ENCODE peak calls at places on chromosomes 1 and 21, in nine cellular contexts. M, B, H, V, T, N, Q, U and Y are unnamed samples. For H3K4me1, the result is how much of the 10 kb centered on the place peaks cover.

GRCh38 chr1:57307382-57307781 is 116.5 kb downstream of the DAB1 start:
- DNase-seq in M (no peak), B (no peak), H (no peak), V (peak), T (peak), N (no peak), Q (no peak), U (no peak), Y (no peak)

GRCh38 chr21:27047331-27048314 is 80.7 kb upstream of the ADAMTS5 start:
- DNase-seq in M (no peak), B (no peak), H (no peak), V (no peak), T (no peak), N (no peak), Q (no peak), U (no peak), Y (peak)

GRCh38 chr1:228770779-228771223 is 35.5 kb downstream of the RHOU start:
- DNase-seq in M (no peak), B (no peak), H (no peak), V (no peak), T (no peak), N (no peak), Q (no peak), U (no peak), Y (no peak)

GRCh38 chr1:29123871-29124365 is at the start of gene TMEM200B:
- DNase-seq in M (no peak), B (peak), H (no peak), V (no peak), T (peak), N (no peak), Q (peak), U (no peak), Y (no peak)

GRCh38 chr1:22749919-22750670 is 39.5 kb downstream of the EPHB2 start:
- DNase-seq in M (no peak), B (peak), H (peak), V (no peak), T (no peak), N (peak), Q (peak), U (peak), Y (peak)

GRCh38 chr21:46124926-46125845 is 27.3 kb downstream of the COL6A2 start:
- DNase-seq in M (peak), B (no peak), H (no peak), V (peak), T (peak), N (no peak), Q (no peak), U (peak), Y (no peak)

GRCh38 chr21:38965910-38966504 is 160.3 kb downstream of the ETS2 start:
- DNase-seq in M (no peak), B (peak), H (peak), V (peak), T (no peak), N (no peak), Q (no peak), U (peak), Y (peak)

GRCh38 chr1:188154196-188154595 is 1325.4 kb downstream of the PLA2G4A start:
- DNase-seq in M (no peak), B (no peak), H (no peak), V (no peak), T (no peak), N (no peak), Q (no peak), U (no peak), Y (no peak)

GRCh38 chr1:212667223-212668139 is 32.2 kb downstream of the BATF3 start:
- DNase-seq in M (no peak), B (peak), H (peak), V (peak), T (peak), N (peak), Q (no peak), U (no peak), Y (no peak)

GRCh38 chr1:3541465-3541864 is 69.8 kb downstream of the MEGF6 start:
- DNase-seq in M (no peak), B (no peak), H (no peak), V (no peak), T (no peak), N (no peak), Q (no peak), U (no peak), Y (no peak)

GRCh38 chr21:35377505-35378090 is 328.5 kb upstream of the RUNX1 start:
- DNase-seq in M (no peak), B (no peak), H (no peak), V (no peak), T (no peak), N (no peak), Q (no peak), U (no peak), Y (no peak)

GRCh38 chr1:155910621-155911121 is 478 bp downstream of the RIT1 start:
- DNase-seq in M (no peak), B (peak), H (no peak), V (peak), T (no peak), N (no peak), Q (peak), U (peak), Y (peak)

GRCh38 chr1:210144736-210145135 is 87.9 kb upstream of the SERTAD4 start:
- DNase-seq in M (no peak), B (no peak), H (no peak), V (no peak), T (no peak), N (no peak), Q (no peak), U (no peak), Y (no peak)

GRCh38 chr1:169745015-169745861 is 11.4 kb upstream of the SELE start:
- DNase-seq in M (no peak), B (no peak), H (no peak), V (no peak), T (peak), N (no peak), Q (no peak), U (no peak), Y (no peak)

GRCh38 chr1:169753549-169753948 is 19.7 kb upstream of the SELE start:
- DNase-seq in M (no peak), B (no peak), H (no peak), V (no peak), T (no peak), N (no peak), Q (no peak), U (no peak), Y (no peak)

GRCh38 chr1:169750041-169750440 is 16.2 kb upstream of the SELE start:
- DNase-seq in M (no peak), B (no peak), H (no peak), V (no peak), T (no peak), N (no peak), Q (no peak), U (no peak), Y (no peak)
- TF ChIP-seq CTCF in M (no peak), B (no peak), H (no peak), V (no peak), T (no peak), N (no peak), Q (no peak), U (no peak), Y (no peak)

GRCh38 chr1:935751-936231 is 12.1 kb downstream of the SAMD11 start:
- DNase-seq in M (no peak), B (no peak), H (no peak), V (peak), T (peak), N (no peak), Q (peak), U (no peak), Y (peak)
- H3K4me1 ChIP-seq in M (under half), B (under half), H (under half), V (under half), T (under half), N (under half), Q (under half), U (under half), Y (under half)

GRCh38 chr1:6582370-6582769 is 2.6 kb downstream of the ZBTB48 start:
- DNase-seq in M (no peak), B (peak), H (no peak), V (no peak), T (no peak), N (no peak), Q (no peak), U (peak), Y (no peak)

GRCh38 chr1:6579374-6580118 is at the start of gene ZBTB48:
- DNase-seq in M (peak), B (peak), H (peak), V (peak), T (peak), N (peak), Q (peak), U (peak), Y (peak)

GRCh38 chr1:6580119-6580587 is 359 bp downstream of the ZBTB48 start:
- DNase-seq in M (no peak), B (no peak), H (no peak), V (no peak), T (no peak), N (no peak), Q (no peak), U (no peak), Y (no peak)

GRCh38 chr1:6581561-6582305 is 1.9 kb downstream of the ZBTB48 start:
- DNase-seq in M (no peak), B (no peak), H (peak), V (no peak), T (no peak), N (no peak), Q (no peak), U (no peak), Y (no peak)

DNA sequence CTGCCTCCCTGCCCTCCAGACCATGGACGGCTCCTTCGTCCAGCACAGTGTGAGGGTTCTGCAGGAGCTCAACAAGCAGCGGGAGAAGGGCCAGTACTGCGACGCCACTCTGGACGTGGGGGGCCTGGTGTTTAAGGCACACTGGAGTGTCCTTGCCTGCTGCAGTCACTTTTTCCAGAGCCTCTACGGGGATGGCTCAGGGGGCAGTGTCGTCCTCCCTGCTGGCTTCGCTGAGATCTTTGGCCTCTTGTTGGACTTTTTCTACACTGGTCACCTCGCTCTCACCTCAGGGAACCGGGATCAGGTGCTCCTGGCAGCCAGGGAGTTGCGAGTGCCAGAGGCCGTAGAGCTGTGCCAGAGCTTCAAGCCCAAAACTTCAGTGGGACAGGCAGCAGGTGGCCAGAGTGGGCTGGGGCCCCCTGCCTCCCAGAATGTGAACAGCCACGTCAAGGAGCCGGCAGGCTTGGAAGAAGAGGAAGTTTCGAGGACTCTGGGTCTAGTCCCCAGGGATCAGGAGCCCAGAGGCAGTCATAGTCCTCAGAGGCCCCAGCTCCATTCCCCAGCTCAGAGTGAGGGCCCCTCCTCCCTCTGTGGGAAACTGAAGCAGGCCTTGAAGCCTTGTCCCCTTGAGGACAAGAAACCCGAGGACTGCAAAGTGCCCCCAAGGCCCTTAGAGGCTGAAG is 935 bp downstream of the ZBTB48 start:
- DNase-seq in M (no peak), B (no peak), H (no peak), V (no peak), T (no peak), N (no peak), Q (no peak), U (peak), Y (peak)
- TF ChIP-seq CTCF in M (peak), B (no peak), H (no peak), V (peak), T (no peak), N (no peak), Q (no peak), U (peak), Y (no peak)

GRCh38 chr1:52867060-52867845 is 24.7 kb downstream of the ZYG11A start:
- DNase-seq in M (no peak), B (peak), H (no peak), V (no peak), T (no peak), N (no peak), Q (no peak), U (no peak), Y (no peak)
- H3K4me1 ChIP-seq in M (under half), B (under half), H (under half), V (under half), T (under half), N (under half), Q (under half), U (under half), Y (under half)

DNA sequence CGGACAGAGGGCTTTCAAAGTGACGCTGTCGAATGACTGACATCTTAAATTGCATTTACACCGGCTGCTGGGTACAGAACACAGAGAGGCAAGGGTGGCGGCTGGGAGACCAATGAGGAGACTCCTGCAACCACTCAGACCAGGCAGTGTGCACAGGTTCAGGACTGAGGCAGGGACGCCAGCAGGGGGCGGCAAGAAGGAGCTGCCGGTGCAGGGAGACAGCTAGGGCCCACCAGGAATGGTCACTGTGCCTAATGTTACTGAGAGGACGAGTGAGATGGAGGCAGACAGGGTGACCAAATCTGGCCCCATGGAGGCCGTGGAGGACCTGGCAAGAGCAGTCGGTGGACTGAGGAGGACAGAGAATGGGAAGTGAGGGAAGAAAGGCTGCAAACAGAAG is 23.5 kb downstream of the GLIS1 start:
- DNase-seq in M (no peak), B (peak), H (no peak), V (peak), T (no peak), N (no peak), Q (peak), U (no peak), Y (peak)
- TF ChIP-seq CTCF in M (peak), B (peak), H (no peak), V (peak), T (peak), N (peak), Q (peak), U (no peak), Y (peak)

GRCh38 chr1:200029624-200030074 is 2.1 kb downstream of the NR5A2 start:
- DNase-seq in M (no peak), B (no peak), H (no peak), V (peak), T (no peak), N (no peak), Q (no peak), U (peak), Y (no peak)
- H3K4me1 ChIP-seq in M (under half), B (under half), H (under half), V (under half), T (under half), N (under half), Q (under half), U (half or more), Y (under half)

DNA sequence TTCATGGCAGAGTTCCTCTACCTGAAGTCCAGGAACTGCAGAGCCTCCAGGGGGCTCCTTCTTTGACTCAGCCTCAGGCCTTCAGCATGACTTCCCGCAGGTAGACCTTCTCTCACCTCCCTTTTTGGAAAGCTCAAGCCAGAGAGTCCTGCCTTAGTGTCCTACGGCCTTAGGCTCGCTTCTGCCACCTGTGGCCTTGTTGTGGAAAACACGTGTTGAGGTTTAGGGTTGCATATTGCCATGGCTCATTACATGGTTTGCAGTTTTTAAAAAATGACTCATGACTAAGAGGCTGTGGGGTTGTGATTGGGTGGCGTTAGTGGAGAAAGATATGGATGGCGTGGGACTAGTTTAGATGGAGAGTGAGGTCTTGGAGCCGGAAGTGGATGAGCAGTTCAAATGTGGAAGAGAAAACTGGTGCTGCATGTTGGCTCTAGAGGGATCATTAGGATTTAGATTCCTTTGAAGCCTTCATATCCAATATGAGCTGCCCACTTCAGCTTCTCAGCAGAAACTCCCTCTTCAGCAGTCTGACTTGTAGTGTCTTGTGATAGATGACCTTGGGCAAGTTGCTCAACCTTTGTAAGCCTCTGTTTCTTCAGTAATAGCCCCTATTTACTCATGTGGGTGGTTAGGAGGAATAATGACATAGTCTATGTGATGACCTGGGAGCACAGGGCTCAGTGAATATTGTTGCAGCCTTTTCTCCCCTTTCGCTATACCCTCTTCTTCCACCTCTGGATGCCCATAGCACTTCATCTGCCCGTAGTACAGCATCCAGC is 6.5 kb upstream of the FGGY start:
- DNase-seq in M (no peak), B (peak), H (peak), V (peak), T (no peak), N (peak), Q (peak), U (peak), Y (peak)
- TF ChIP-seq CTCF in M (peak), B (peak), H (peak), V (peak), T (peak), N (peak), Q (peak), U (peak), Y (peak)

DNA sequence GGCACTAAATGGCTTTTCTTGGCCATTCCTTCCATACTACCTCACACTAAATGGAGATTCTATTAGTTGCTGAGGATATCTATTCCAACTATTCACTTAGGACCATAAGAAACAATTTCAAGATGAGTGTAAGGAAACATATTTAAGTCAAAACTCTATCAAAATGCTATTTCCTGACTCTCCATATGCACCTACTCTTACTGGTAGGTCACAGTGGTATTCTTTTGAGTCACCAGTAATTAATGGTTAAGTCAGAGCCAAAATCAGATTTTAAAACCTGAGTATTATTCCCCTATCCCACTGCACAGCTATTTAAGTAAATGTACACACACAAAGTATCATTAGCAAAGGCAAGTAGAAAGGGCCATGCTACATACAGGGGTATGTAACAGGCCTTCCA is 50.3 kb downstream of the ARID4B start:
- DNase-seq in M (no peak), B (no peak), H (no peak), V (no peak), T (no peak), N (no peak), Q (no peak), U (no peak), Y (no peak)
- H3K4me1 ChIP-seq in M (under half), B (under half), H (under half), V (under half), T (under half), N (under half), Q (under half), U (half or more), Y (under half)